ENCODE peak calls at places on chromosomes 16 and 17, in five cellular contexts. One of them, this sample, is unnamed.

GRCh38 chr17:77020973-77021372 is 119.8 kb upstream of the SEC14L1 start:
- DNase-seq in fibroblast of the conjunctiva: no peak
- DNase-seq in HS-5: no peak
- DNase-seq in psoas muscle: no peak
- DNase-seq in T-helper 2 cell: no peak
- DNase-seq in this sample: no peak

GRCh38 chr17:63798572-63799113 is 24.7 kb downstream of the DDX42 start:
- DNase-seq in HS-5: no peak
- DNase-seq in fibroblast of the conjunctiva: peak; percentile 26
- DNase-seq in psoas muscle: no peak
- DNase-seq in T-helper 2 cell: no peak
- DNase-seq in this sample: no peak

GRCh38 chr16:8505327-8505991 is 84.9 kb downstream of the TMEM114 start:
- DNase-seq in HS-5: no peak
- DNase-seq in T-helper 2 cell: no peak
- DNase-seq in fibroblast of the conjunctiva: no peak
- DNase-seq in psoas muscle: no peak
- DNase-seq in this sample: no peak

GRCh38 chr17:16352303-16352837 is 899 bp downstream of the CENPV start:
- DNase-seq in HS-5: no peak
- DNase-seq in psoas muscle: peak; percentile 19
- DNase-seq in fibroblast of the conjunctiva: no peak
- DNase-seq in T-helper 2 cell: peak; percentile 23
- DNase-seq in this sample: no peak

GRCh38 chr17:18122991-18123753 is 14.6 kb downstream of the MYO15A start:
- DNase-seq in fibroblast of the conjunctiva: no peak
- DNase-seq in psoas muscle: peak; percentile 50
- DNase-seq in HS-5: no peak
- DNase-seq in T-helper 2 cell: no peak
- DNase-seq in this sample: no peak

GRCh38 chr17:33389506-33390141 is 96.5 kb upstream of the ASIC2 start:
- DNase-seq in HS-5: no peak
- DNase-seq in T-helper 2 cell: no peak
- DNase-seq in psoas muscle: no peak
- DNase-seq in fibroblast of the conjunctiva: no peak
- DNase-seq in this sample: no peak

GRCh38 chr17:32627233-32628008 is 140.6 kb downstream of the CDK5R1 start:
- DNase-seq in psoas muscle: no peak
- DNase-seq in fibroblast of the conjunctiva: no peak
- DNase-seq in T-helper 2 cell: no peak
- DNase-seq in HS-5: no peak
- DNase-seq in this sample: no peak

GRCh38 chr17:14926526-14927122 is 338.5 kb downstream of the PMP22 start:
- DNase-seq in HS-5: peak; percentile 34
- DNase-seq in psoas muscle: peak; percentile 15
- DNase-seq in fibroblast of the conjunctiva: peak; percentile 67
- DNase-seq in T-helper 2 cell: peak; percentile 57
- DNase-seq in this sample: peak; percentile 25

GRCh38 chr17:74780443-74781238 is 4.5 kb upstream of the NAT9 start:
- DNase-seq in psoas muscle: no peak
- DNase-seq in fibroblast of the conjunctiva: no peak
- DNase-seq in T-helper 2 cell: peak; percentile 74
- DNase-seq in HS-5: no peak
- DNase-seq in this sample: no peak